ENCODE peak calls at places on chromosomes 16 and 17, in ten cellular contexts. One of them, this sample, is unnamed.
A peak's percentile ranks its signal among the peaks of the same experiment; 100 is the strongest.

GRCh38 chr17:1736348-1737281 is 6.1 kb upstream of the SERPINF2 start:
- DNase-seq in esophagus squamous epithelium: no peak
- DNase-seq in endodermal cell: no peak
- DNase-seq in fibroblast of lung: peak; percentile 82
- DNase-seq in stimulated activated CD8-positive, alpha-beta memory T cell treated with anti-CD3 and anti-CD28 coated beads, Interleukin-2, amount 100 ng/mL, for 48 hours: peak; percentile 30
- DNase-seq in osteocyte: peak; percentile 86
- DNase-seq in NCI-H748 treated with DMSO at 0.1 percent for 48 hours: no peak
- DNase-seq in ovary: peak; percentile 75
- DNase-seq in GM03348: peak; percentile 75
- DNase-seq in iPS-NIHi11: peak; percentile 62
- DNase-seq in this sample: no peak

GRCh38 chr16:75343311-75343710 is 90.0 kb downstream of the CFDP1 start:
- DNase-seq in esophagus squamous epithelium: no peak
- DNase-seq in endodermal cell: no peak
- DNase-seq in fibroblast of lung: no peak
- DNase-seq in stimulated activated CD8-positive, alpha-beta memory T cell treated with anti-CD3 and anti-CD28 coated beads, Interleukin-2, amount 100 ng/mL, for 48 hours: no peak
- DNase-seq in osteocyte: no peak
- DNase-seq in NCI-H748 treated with DMSO at 0.1 percent for 48 hours: no peak
- DNase-seq in ovary: no peak
- DNase-seq in GM03348: no peak
- DNase-seq in iPS-NIHi11: no peak
- DNase-seq in this sample: no peak

GRCh38 chr17:44123356-44124117 is at the start of gene HDAC5:
- DNase-seq in esophagus squamous epithelium: peak; percentile 93
- DNase-seq in endodermal cell: peak; percentile 100
- DNase-seq in fibroblast of lung: peak; percentile 95
- DNase-seq in stimulated activated CD8-positive, alpha-beta memory T cell treated with anti-CD3 and anti-CD28 coated beads, Interleukin-2, amount 100 ng/mL, for 48 hours: peak; percentile 93
- DNase-seq in osteocyte: peak; percentile 98
- DNase-seq in NCI-H748 treated with DMSO at 0.1 percent for 48 hours: peak; percentile 87
- DNase-seq in ovary: peak; percentile 96
- DNase-seq in GM03348: peak; percentile 98
- DNase-seq in iPS-NIHi11: peak; percentile 93
- DNase-seq in this sample: peak; percentile 90

GRCh38 chr17:66555605-66556004 is 253.2 kb downstream of the PRKCA start:
- DNase-seq in esophagus squamous epithelium: no peak
- DNase-seq in endodermal cell: no peak
- DNase-seq in fibroblast of lung: no peak
- DNase-seq in stimulated activated CD8-positive, alpha-beta memory T cell treated with anti-CD3 and anti-CD28 coated beads, Interleukin-2, amount 100 ng/mL, for 48 hours: no peak
- DNase-seq in osteocyte: no peak
- DNase-seq in NCI-H748 treated with DMSO at 0.1 percent for 48 hours: no peak
- DNase-seq in ovary: no peak
- DNase-seq in GM03348: no peak
- DNase-seq in iPS-NIHi11: no peak
- DNase-seq in this sample: no peak

GRCh38 chr17:37177234-37177633 is 198.6 kb upstream of the C17orf78 start:
- DNase-seq in esophagus squamous epithelium: no peak
- DNase-seq in endodermal cell: no peak
- DNase-seq in fibroblast of lung: peak; percentile 8
- DNase-seq in stimulated activated CD8-positive, alpha-beta memory T cell treated with anti-CD3 and anti-CD28 coated beads, Interleukin-2, amount 100 ng/mL, for 48 hours: no peak
- DNase-seq in osteocyte: no peak
- DNase-seq in NCI-H748 treated with DMSO at 0.1 percent for 48 hours: no peak
- DNase-seq in ovary: no peak
- DNase-seq in GM03348: no peak
- DNase-seq in iPS-NIHi11: no peak
- DNase-seq in this sample: peak; percentile 21

GRCh38 chr16:58510097-58510775 is 5.1 kb upstream of the SETD6 start:
- DNase-seq in esophagus squamous epithelium: no peak
- DNase-seq in endodermal cell: no peak
- DNase-seq in fibroblast of lung: no peak
- DNase-seq in stimulated activated CD8-positive, alpha-beta memory T cell treated with anti-CD3 and anti-CD28 coated beads, Interleukin-2, amount 100 ng/mL, for 48 hours: no peak
- DNase-seq in osteocyte: peak; percentile 82
- DNase-seq in NCI-H748 treated with DMSO at 0.1 percent for 48 hours: no peak
- DNase-seq in ovary: peak; percentile 12
- DNase-seq in GM03348: no peak
- DNase-seq in iPS-NIHi11: no peak
- DNase-seq in this sample: no peak

GRCh38 chr16:26987631-26988030 is 79.1 kb upstream of the C16orf82 start:
- DNase-seq in esophagus squamous epithelium: no peak
- DNase-seq in endodermal cell: peak; percentile 38
- DNase-seq in fibroblast of lung: peak; percentile 92
- DNase-seq in stimulated activated CD8-positive, alpha-beta memory T cell treated with anti-CD3 and anti-CD28 coated beads, Interleukin-2, amount 100 ng/mL, for 48 hours: no peak
- DNase-seq in osteocyte: no peak
- DNase-seq in NCI-H748 treated with DMSO at 0.1 percent for 48 hours: no peak
- DNase-seq in ovary: no peak
- DNase-seq in GM03348: peak; percentile 79
- DNase-seq in iPS-NIHi11: no peak
- DNase-seq in this sample: no peak

GRCh38 chr16:75074920-75075687 is 41.5 kb downstream of the LDHD start:
- DNase-seq in esophagus squamous epithelium: peak; percentile 44
- DNase-seq in endodermal cell: no peak
- DNase-seq in fibroblast of lung: no peak
- DNase-seq in stimulated activated CD8-positive, alpha-beta memory T cell treated with anti-CD3 and anti-CD28 coated beads, Interleukin-2, amount 100 ng/mL, for 48 hours: peak; percentile 65
- DNase-seq in osteocyte: no peak
- DNase-seq in NCI-H748 treated with DMSO at 0.1 percent for 48 hours: no peak
- DNase-seq in ovary: no peak
- DNase-seq in GM03348: no peak
- DNase-seq in iPS-NIHi11: no peak
- DNase-seq in this sample: no peak

GRCh38 chr17:47188266-47188665 is 829 bp downstream of the CDC27 start:
- DNase-seq in esophagus squamous epithelium: no peak
- DNase-seq in endodermal cell: peak; percentile 51
- DNase-seq in fibroblast of lung: peak; percentile 67
- DNase-seq in stimulated activated CD8-positive, alpha-beta memory T cell treated with anti-CD3 and anti-CD28 coated beads, Interleukin-2, amount 100 ng/mL, for 48 hours: no peak
- DNase-seq in osteocyte: no peak
- DNase-seq in NCI-H748 treated with DMSO at 0.1 percent for 48 hours: no peak
- DNase-seq in ovary: no peak
- DNase-seq in GM03348: peak; percentile 24
- DNase-seq in iPS-NIHi11: peak; percentile 9
- DNase-seq in this sample: peak; percentile 9

GRCh38 chr17:80779961-80780380 is 211.7 kb upstream of the CHMP6 start:
- DNase-seq in esophagus squamous epithelium: no peak
- DNase-seq in endodermal cell: no peak
- DNase-seq in fibroblast of lung: peak; percentile 94
- DNase-seq in stimulated activated CD8-positive, alpha-beta memory T cell treated with anti-CD3 and anti-CD28 coated beads, Interleukin-2, amount 100 ng/mL, for 48 hours: no peak
- DNase-seq in osteocyte: no peak
- DNase-seq in NCI-H748 treated with DMSO at 0.1 percent for 48 hours: no peak
- DNase-seq in ovary: no peak
- DNase-seq in GM03348: peak; percentile 67
- DNase-seq in iPS-NIHi11: no peak
- DNase-seq in this sample: no peak

GRCh38 chr17:33243732-33244131 is 49.4 kb downstream of the ASIC2 start:
- DNase-seq in esophagus squamous epithelium: no peak
- DNase-seq in endodermal cell: no peak
- DNase-seq in fibroblast of lung: no peak
- DNase-seq in stimulated activated CD8-positive, alpha-beta memory T cell treated with anti-CD3 and anti-CD28 coated beads, Interleukin-2, amount 100 ng/mL, for 48 hours: no peak
- DNase-seq in osteocyte: no peak
- DNase-seq in NCI-H748 treated with DMSO at 0.1 percent for 48 hours: no peak
- DNase-seq in ovary: no peak
- DNase-seq in GM03348: no peak
- DNase-seq in iPS-NIHi11: no peak
- DNase-seq in this sample: no peak